ENCODE peak calls at places on chromosome 16, in seven cellular contexts. P is Calu3; U is CD4-positive, alpha-beta T cell; M is GM04504; Q is NCI-H1048; G is RPMI8226; S is SK-MEL-5. A is an unnamed sample.

GRCh38 chr16:1296688-1297412 is 12.6 kb upstream of the UBE2I start:
- DNase-seq in M (no peak), Q (no peak), G (peak; percentile 88), U (no peak), P (peak; percentile 82), S (peak; percentile 41), A (peak; percentile 41)

GRCh38 chr16:85514295-85514600 is 98.9 kb upstream of the GSE1 start:
- DNase-seq in M (no peak), S (no peak), U (no peak), P (no peak), Q (no peak), G (no peak), A (no peak)

GRCh38 chr16:66920924-66921680 is 2.4 kb upstream of the CDH16 start:
- DNase-seq in U (no peak), P (no peak), Q (no peak), M (no peak), G (no peak), S (no peak), A (no peak)

GRCh38 chr16:89720520-89720858 is 209 bp downstream of the VPS9D1 start:
- DNase-seq in U (no peak), M (no peak), G (no peak), P (peak; percentile 65), Q (no peak), S (no peak), A (peak; percentile 78)

GRCh38 chr16:71762186-71762585 is 37.7 kb upstream of the PHLPP2 start:
- DNase-seq in S (no peak), M (peak; percentile 33), P (no peak), U (no peak), Q (no peak), G (no peak), A (no peak)

GRCh38 chr16:75697571-75697970 is 3.7 kb downstream of the DUXB start:
- DNase-seq in G (no peak), M (no peak), S (no peak), P (no peak), Q (no peak), U (no peak), A (no peak)

GRCh38 chr16:49834496-49835009 is 21.4 kb downstream of the ZNF423 start:
- DNase-seq in P (no peak), G (no peak), Q (no peak), M (no peak), S (no peak), U (no peak), A (no peak)

GRCh38 chr16:3674513-3675295 is 20.2 kb downstream of the DNASE1 start:
- DNase-seq in M (no peak), P (no peak), Q (no peak), G (no peak), S (no peak), U (no peak), A (no peak)

GRCh38 chr16:56549744-56550385 is 15.0 kb upstream of the MT4 start:
- DNase-seq in U (no peak), M (no peak), G (no peak), P (no peak), S (peak; percentile 35), Q (no peak), A (no peak)

GRCh38 chr16:67278773-67279295 is 498 bp upstream of the PLEKHG4 start:
- DNase-seq in U (peak; percentile 33), M (no peak), G (peak; percentile 70), Q (no peak), P (peak; percentile 34), S (peak; percentile 28), A (peak; percentile 32)